ENCODE peak calls at places on chromosome 9, in six cellular contexts. N is mesendoderm, F is mesenchymal stem cell, E is body of pancreas, B is tibial nerve, R is PC-9. Z is an unnamed sample. For H3K36me3 and H3K4me1, the result is how much of the 10 kb centered on the place peaks cover.

GRCh38 chr9:76153902-76154629 is 240.2 kb downstream of the RFK start:
- DNase-seq in N (no peak), F (no peak), E (no peak), B (no peak), R (no peak), Z (peak)

GRCh38 chr9:87301381-87301780 is 196.3 kb upstream of the DAPK1 start:
- DNase-seq in N (no peak), F (no peak), E (no peak), B (no peak), R (no peak), Z (no peak)

GRCh38 chr9:76716270-76716669 is 48.0 kb upstream of the PCA3 start:
- DNase-seq in N (no peak), F (no peak), E (no peak), B (no peak), R (no peak), Z (no peak)

GRCh38 chr9:132744881-132745761 is 74.9 kb downstream of the GTF3C4 start:
- DNase-seq in N (peak), F (peak), E (no peak), B (no peak), R (no peak), Z (no peak)

GRCh38 chr9:135692410-135692809 is 6.9 kb downstream of the SOHLH1 start:
- DNase-seq in N (no peak), F (no peak), E (no peak), B (no peak), R (no peak), Z (no peak)

GRCh38 chr9:134968011-134968822 is 50.5 kb upstream of the FCN1 start:
- DNase-seq in N (peak), F (no peak), E (no peak), B (no peak), R (no peak), Z (no peak)

GRCh38 chr9:89617978-89618377 is 13.2 kb downstream of the GADD45G start:
- DNase-seq in N (no peak), F (no peak), E (peak), B (no peak), R (no peak), Z (peak)

GRCh38 chr9:102499468-102499867 is 495.7 kb upstream of the CYLC2 start:
- DNase-seq in N (no peak), F (no peak), E (no peak), B (no peak), R (no peak), Z (no peak)

GRCh38 chr9:2623866-2624682 is 2.5 kb downstream of the VLDLR start:
- DNase-seq in N (peak), F (no peak), E (no peak), B (no peak), R (peak), Z (no peak)

GRCh38 chr9:128411373-128412119 is 9.1 kb upstream of the CERCAM start:
- DNase-seq in N (no peak), F (no peak), E (no peak), B (no peak), R (no peak), Z (no peak)

GRCh38 chr9:89538874-89539273 is 41.0 kb upstream of the SEMA4D start:
- DNase-seq in N (no peak), F (no peak), E (no peak), B (no peak), R (no peak), Z (no peak)

GRCh38 chr9:133945977-133946753 is 46.0 kb downstream of the VAV2 start:
- DNase-seq in N (no peak), F (no peak), E (no peak), B (no peak), R (no peak), Z (peak)

GRCh38 chr9:2260401-2261306 is 245.5 kb downstream of the SMARCA2 start:
- DNase-seq in N (no peak), F (no peak), E (peak), B (no peak), R (peak), Z (no peak)

GRCh38 chr9:136673970-136674785 is 11.5 kb downstream of the EGFL7 start:
- DNase-seq in N (no peak), F (no peak), E (no peak), B (no peak), R (no peak), Z (no peak)

GRCh38 chr9:98057095-98057799 is 715 bp downstream of the NANS start:
- DNase-seq in N (no peak), F (peak), E (no peak), B (peak), R (no peak), Z (no peak)

GRCh38 chr9:806285-807156 is 35.0 kb upstream of the DMRT1 start:
- DNase-seq in N (peak), F (peak), E (peak), B (no peak), R (no peak), Z (no peak)

GRCh38 chr9:77876091-77876490 is 155.5 kb downstream of the GNAQ start:
- DNase-seq in N (peak), F (peak), E (no peak), B (no peak), R (no peak), Z (peak)

GRCh38 chr9:116737137-116737546 is 50.0 kb downstream of the TRIM32 start:
- DNase-seq in N (peak), F (peak), E (peak), B (peak), R (peak), Z (peak)

GRCh38 chr9:137127301-137128157 is 11.4 kb upstream of the GRIN1 start:
- DNase-seq in N (no peak), F (no peak), E (peak), B (no peak), R (no peak), Z (no peak)

GRCh38 chr9:28471261-28471660 is 898.0 kb upstream of the C9orf72 start:
- DNase-seq in N (no peak), F (no peak), E (no peak), B (no peak), R (no peak), Z (no peak)

GRCh38 chr9:119157196-119157595 is 212.0 kb downstream of the BRINP1 start:
- DNase-seq in N (no peak), F (no peak), E (no peak), B (no peak), R (no peak), Z (no peak)

GRCh38 chr9:5783982-5784381 is 48.9 kb downstream of the ERMP1 start:
- DNase-seq in N (peak), F (peak), E (no peak), B (no peak), R (no peak), Z (no peak)

GRCh38 chr9:72131206-72131605 is 18.0 kb upstream of the GDA start:
- DNase-seq in N (no peak), F (no peak), E (no peak), B (no peak), R (no peak), Z (no peak)

GRCh38 chr9:14277202-14277601 is 36.7 kb downstream of the NFIB start:
- DNase-seq in N (no peak), F (peak), E (peak), B (no peak), R (no peak), Z (no peak)

GRCh38 chr9:131603199-131603598 is 57.9 kb downstream of the PRRT1B start:
- DNase-seq in N (no peak), F (no peak), E (no peak), B (no peak), R (no peak), Z (no peak)
- H3K36me3 ChIP-seq in N (under half), F (half or more), E (under half), B (under half), R (under half), Z (under half)

GRCh38 chr9:23741304-23741800 is 84.7 kb downstream of the ELAVL2 start:
- DNase-seq in N (peak), F (peak), E (no peak), B (no peak), R (no peak), Z (no peak)
- H3K4me1 ChIP-seq in N (under half), F (under half), E (under half), B (under half), R (under half), Z (under half)

DNA sequence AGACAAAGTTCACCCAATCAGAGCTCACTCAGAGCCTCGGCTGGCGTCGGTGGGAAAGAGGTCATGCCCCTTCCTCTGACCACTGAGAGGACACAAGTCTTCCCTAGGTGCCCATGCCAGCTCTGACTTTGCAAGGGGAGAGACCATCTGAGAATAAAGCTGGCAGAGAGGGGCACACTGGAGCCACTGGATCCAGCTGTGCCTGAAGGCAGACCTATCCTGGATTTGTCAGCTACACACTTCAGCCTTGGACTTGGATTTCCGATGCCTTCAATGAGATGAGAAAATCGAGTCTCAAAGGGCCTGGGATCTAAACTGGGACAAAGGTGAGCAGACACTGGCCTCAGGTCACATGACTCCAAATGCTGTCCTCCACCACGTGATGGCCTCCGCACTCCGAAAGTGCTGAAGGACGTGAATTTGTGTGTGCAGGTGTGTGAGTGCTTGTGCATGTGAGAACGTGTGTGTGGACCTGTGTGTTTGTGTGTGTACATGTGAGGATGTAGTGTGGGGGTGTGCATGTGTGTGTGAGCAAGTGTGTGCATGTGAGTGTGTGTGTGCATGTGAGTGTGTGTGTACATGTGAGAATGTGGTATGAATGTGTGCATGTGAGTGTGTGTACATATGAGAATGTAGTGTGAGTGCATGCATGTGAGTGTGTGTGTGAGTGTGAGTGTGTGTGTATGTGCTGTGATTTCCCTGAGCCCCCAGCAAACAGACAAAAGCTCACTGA is 37.9 kb downstream of the BARX1 start:
- DNase-seq in N (no peak), F (no peak), E (no peak), B (no peak), R (no peak), Z (no peak)
- H3K36me3 ChIP-seq in N (under half), F (under half), E (under half), B (under half), R (under half), Z (under half)

GRCh38 chr9:126471084-126471611 is 142.6 kb upstream of the LMX1B start:
- DNase-seq in N (no peak), F (peak), E (peak), B (peak), R (no peak), Z (peak)
- H3K4me1 ChIP-seq in N (under half), F (under half), E (under half), B (under half), R (under half), Z (under half)

GRCh38 chr9:100525563-100525962 is 52.3 kb upstream of the CAVIN4 start:
- DNase-seq in N (no peak), F (no peak), E (no peak), B (no peak), R (no peak), Z (no peak)
- H3K36me3 ChIP-seq in N (under half), F (under half), E (under half), B (under half), R (under half), Z (under half)

GRCh38 chr9:35658894-35659220 is 765 bp downstream of the CCDC107 start:
- DNase-seq in N (peak), F (peak), E (peak), B (no peak), R (no peak), Z (no peak)
- H3K4me1 ChIP-seq in N (under half), F (under half), E (under half), B (under half), R (under half), Z (under half)

GRCh38 chr9:33256236-33256635 is 8.3 kb downstream of the BAG1 start:
- DNase-seq in N (no peak), F (no peak), E (no peak), B (no peak), R (no peak), Z (no peak)

GRCh38 chr9:33257276-33257675 is 7.2 kb downstream of the BAG1 start:
- DNase-seq in N (no peak), F (no peak), E (no peak), B (no peak), R (no peak), Z (no peak)

GRCh38 chr9:33254211-33254610 is 10.3 kb downstream of the BAG1 start:
- DNase-seq in N (no peak), F (no peak), E (no peak), B (no peak), R (no peak), Z (no peak)

GRCh38 chr9:33255471-33255870 is 9.0 kb downstream of the BAG1 start:
- DNase-seq in N (no peak), F (no peak), E (no peak), B (no peak), R (no peak), Z (no peak)

DNA sequence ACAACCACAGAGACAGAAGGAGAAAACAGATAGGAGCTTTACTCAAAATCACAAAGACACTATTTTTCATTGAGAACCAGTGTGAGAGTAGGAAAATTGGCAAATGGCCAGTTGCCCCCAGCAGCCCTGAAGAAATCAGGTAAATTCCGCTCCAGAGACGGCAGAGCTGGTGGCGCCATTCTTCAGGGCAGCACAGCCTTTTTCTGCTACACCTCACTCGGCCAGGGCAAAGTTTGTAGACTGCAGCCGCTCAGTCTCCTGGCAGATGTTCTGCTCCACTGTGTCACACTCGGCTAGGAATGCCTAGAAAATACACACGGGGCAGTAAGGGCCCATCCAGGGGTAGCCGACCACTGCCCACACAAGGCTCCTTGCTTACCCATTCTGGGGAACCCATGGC is 9.5 kb downstream of the BAG1 start:
- DNase-seq in N (no peak), F (no peak), E (no peak), B (no peak), R (no peak), Z (no peak)
- H3K36me3 ChIP-seq in N (under half), F (half or more), E (under half), B (under half), R (under half), Z (half or more)

GRCh38 chr9:130197888-130198287 is 25.7 kb downstream of the NCS1 start:
- DNase-seq in N (no peak), F (no peak), E (no peak), B (no peak), R (no peak), Z (peak)
- H3K4me1 ChIP-seq in N (under half), F (half or more), E (under half), B (under half), R (under half), Z (half or more)

Z was measured in thyroid gland.